ENCODE peak calls at places on chromosomes 3 and 15, in five cellular contexts. One of them, this sample, is unnamed.

GRCh38 chr15:45179221-45179985 is 8.4 kb downstream of the SHF start:
- DNase-seq in IMR-90: no peak
- DNase-seq in H9: peak
- DNase-seq in trophoblast cell: peak
- DNase-seq in neuronal stem cell: no peak
- DNase-seq in this sample: no peak

GRCh38 chr15:70627734-70628541 is 135.4 kb downstream of the UACA start:
- DNase-seq in H9: no peak
- DNase-seq in trophoblast cell: no peak
- DNase-seq in neuronal stem cell: no peak
- DNase-seq in IMR-90: no peak
- DNase-seq in this sample: no peak

GRCh38 chr3:29186982-29187718 is 93.7 kb upstream of the RBMS3 start:
- DNase-seq in H9: no peak
- DNase-seq in IMR-90: peak
- DNase-seq in trophoblast cell: no peak
- DNase-seq in neuronal stem cell: no peak
- DNase-seq in this sample: peak

GRCh38 chr3:60954049-60954448 is 297.2 kb downstream of the FHIT start:
- DNase-seq in neuronal stem cell: no peak
- DNase-seq in H9: no peak
- DNase-seq in trophoblast cell: no peak
- DNase-seq in IMR-90: no peak
- DNase-seq in this sample: peak

GRCh38 chr3:36790765-36791164 is 26.4 kb upstream of the DCLK3 start:
- DNase-seq in trophoblast cell: no peak
- DNase-seq in H9: no peak
- DNase-seq in IMR-90: no peak
- DNase-seq in neuronal stem cell: no peak
- DNase-seq in this sample: no peak

GRCh38 chr15:78421241-78421994 is 16.6 kb upstream of the IREB2 start:
- DNase-seq in trophoblast cell: no peak
- DNase-seq in neuronal stem cell: no peak
- DNase-seq in IMR-90: no peak
- DNase-seq in H9: no peak
- DNase-seq in this sample: no peak

GRCh38 chr15:100235030-100235617 is 106.7 kb downstream of the ADAMTS17 start:
- DNase-seq in H9: no peak
- DNase-seq in IMR-90: no peak
- DNase-seq in neuronal stem cell: no peak
- DNase-seq in trophoblast cell: no peak
- DNase-seq in this sample: no peak

GRCh38 chr3:30342319-30343060 is 263.9 kb upstream of the TGFBR2 start:
- DNase-seq in IMR-90: peak
- DNase-seq in trophoblast cell: peak
- DNase-seq in neuronal stem cell: no peak
- DNase-seq in H9: no peak
- DNase-seq in this sample: peak

GRCh38 chr3:108125550-108126071 is 34.8 kb upstream of the CD47 start:
- DNase-seq in neuronal stem cell: no peak
- DNase-seq in IMR-90: no peak
- DNase-seq in H9: no peak
- DNase-seq in trophoblast cell: no peak
- DNase-seq in this sample: no peak

GRCh38 chr3:104596551-104596950 is 770.2 kb upstream of the ALCAM start:
- DNase-seq in neuronal stem cell: peak
- DNase-seq in IMR-90: peak
- DNase-seq in H9: peak
- DNase-seq in trophoblast cell: peak
- DNase-seq in this sample: peak

GRCh38 chr3:9398715-9399708 is 1.6 kb downstream of the SETD5 start:
- DNase-seq in H9: peak
- DNase-seq in neuronal stem cell: no peak
- DNase-seq in trophoblast cell: peak
- DNase-seq in IMR-90: peak
- DNase-seq in this sample: peak

GRCh38 chr3:105847452-105847851 is 21.4 kb downstream of the CBLB start:
- DNase-seq in trophoblast cell: no peak
- DNase-seq in H9: no peak
- DNase-seq in IMR-90: no peak
- DNase-seq in neuronal stem cell: no peak
- DNase-seq in this sample: no peak

GRCh38 chr3:170044795-170045244 is 7.0 kb downstream of the GPR160 start:
- DNase-seq in neuronal stem cell: no peak
- DNase-seq in H9: no peak
- DNase-seq in trophoblast cell: no peak
- DNase-seq in IMR-90: no peak
- DNase-seq in this sample: no peak

GRCh38 chr3:195757827-195758226 is 37.0 kb downstream of the MUC20 start:
- DNase-seq in neuronal stem cell: no peak
- DNase-seq in H9: no peak
- DNase-seq in IMR-90: no peak
- DNase-seq in trophoblast cell: no peak
- DNase-seq in this sample: no peak

GRCh38 chr3:152120606-152121291 is 148.0 kb upstream of the MBNL1 start:
- DNase-seq in H9: no peak
- DNase-seq in neuronal stem cell: no peak
- DNase-seq in trophoblast cell: no peak
- DNase-seq in IMR-90: no peak
- DNase-seq in this sample: no peak

GRCh38 chr3:10006762-10007090 is 19.5 kb upstream of the FANCD2 start:
- DNase-seq in IMR-90: no peak
- DNase-seq in neuronal stem cell: no peak
- DNase-seq in trophoblast cell: no peak
- DNase-seq in H9: no peak
- DNase-seq in this sample: no peak

GRCh38 chr3:181703701-181704420 is 7.9 kb upstream of the SOX2 start:
- DNase-seq in trophoblast cell: no peak
- DNase-seq in H9: peak
- DNase-seq in IMR-90: no peak
- DNase-seq in neuronal stem cell: no peak
- DNase-seq in this sample: no peak

GRCh38 chr15:88894819-88895767 is at the start of gene HAPLN3:
- DNase-seq in H9: peak
- DNase-seq in trophoblast cell: peak
- DNase-seq in neuronal stem cell: no peak
- DNase-seq in IMR-90: peak
- DNase-seq in this sample: peak

GRCh38 chr3:18758047-18758704 is 333.0 kb upstream of the SATB1 start:
- DNase-seq in H9: peak
- DNase-seq in trophoblast cell: peak
- DNase-seq in IMR-90: no peak
- DNase-seq in neuronal stem cell: peak
- DNase-seq in this sample: peak

GRCh38 chr3:5298453-5298852 is 110.9 kb downstream of the EDEM1 start:
- DNase-seq in neuronal stem cell: no peak
- DNase-seq in IMR-90: no peak
- DNase-seq in trophoblast cell: no peak
- DNase-seq in H9: no peak
- DNase-seq in this sample: no peak

GRCh38 chr3:36817806-36818205 is 53.5 kb upstream of the DCLK3 start:
- DNase-seq in neuronal stem cell: no peak
- DNase-seq in trophoblast cell: no peak
- DNase-seq in IMR-90: no peak
- DNase-seq in H9: no peak
- DNase-seq in this sample: no peak

GRCh38 chr15:47505712-47506542 is 211.4 kb upstream of the SEMA6D start:
- DNase-seq in H9: no peak
- DNase-seq in trophoblast cell: no peak
- DNase-seq in neuronal stem cell: no peak
- DNase-seq in IMR-90: peak
- DNase-seq in this sample: no peak

GRCh38 chr3:110925804-110926203 is 145.8 kb upstream of the NECTIN3 start:
- DNase-seq in neuronal stem cell: no peak
- DNase-seq in trophoblast cell: no peak
- DNase-seq in H9: no peak
- DNase-seq in IMR-90: no peak
- DNase-seq in this sample: no peak

GRCh38 chr3:157066335-157067071 is 93.4 kb downstream of the CCNL1 start:
- DNase-seq in IMR-90: peak
- DNase-seq in neuronal stem cell: no peak
- DNase-seq in trophoblast cell: no peak
- DNase-seq in H9: no peak
- DNase-seq in this sample: no peak

GRCh38 chr15:66939016-66939415 is 126.4 kb upstream of the SMAD3 start:
- DNase-seq in neuronal stem cell: no peak
- DNase-seq in IMR-90: no peak
- DNase-seq in H9: no peak
- DNase-seq in trophoblast cell: no peak
- DNase-seq in this sample: no peak

GRCh38 chr3:80283783-80284182 is 516.0 kb upstream of the ROBO1 start:
- DNase-seq in trophoblast cell: no peak
- DNase-seq in IMR-90: no peak
- DNase-seq in H9: no peak
- DNase-seq in neuronal stem cell: no peak
- DNase-seq in this sample: no peak

GRCh38 chr3:4584537-4585249 is 91.5 kb downstream of the ITPR1 start:
- DNase-seq in neuronal stem cell: no peak
- DNase-seq in trophoblast cell: no peak
- DNase-seq in IMR-90: peak
- DNase-seq in H9: no peak
- DNase-seq in this sample: peak

GRCh38 chr15:83283813-83284562 is 476 bp downstream of the BNC1 start:
- DNase-seq in IMR-90: no peak
- DNase-seq in trophoblast cell: no peak
- DNase-seq in H9: peak
- DNase-seq in neuronal stem cell: no peak
- DNase-seq in this sample: peak

GRCh38 chr3:172685331-172686214 is 25.3 kb downstream of the NCEH1 start:
- DNase-seq in H9: no peak
- DNase-seq in IMR-90: peak
- DNase-seq in trophoblast cell: no peak
- DNase-seq in neuronal stem cell: no peak
- DNase-seq in this sample: peak

DNA sequence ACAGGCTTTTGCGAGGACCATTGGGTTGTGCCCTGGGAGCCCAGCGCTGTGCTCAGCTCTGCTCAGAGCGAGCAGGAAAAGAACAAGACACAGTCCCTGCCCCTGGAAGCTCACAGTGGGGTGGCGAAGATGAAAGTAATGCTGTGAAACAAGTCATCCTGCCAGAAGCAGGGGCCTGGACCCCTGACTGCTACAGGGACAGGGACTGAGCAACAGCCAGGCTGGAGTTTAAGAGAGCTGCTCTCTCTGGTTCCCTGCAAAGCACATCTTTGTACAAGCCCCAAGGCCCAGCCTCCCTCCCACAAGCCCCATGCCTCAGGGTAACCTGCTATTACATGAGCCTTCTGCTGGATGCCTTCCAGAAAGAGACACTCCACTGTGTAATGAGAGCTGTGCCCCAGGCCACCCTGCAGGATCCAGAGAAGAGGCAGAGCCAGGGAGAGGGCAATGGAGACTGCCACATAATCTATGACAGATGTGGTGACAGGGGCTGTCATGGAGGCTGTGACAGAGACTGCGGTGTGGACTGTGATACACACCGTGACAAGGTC is 7.1 kb upstream of the HCN4 start:
- DNase-seq in H9: no peak
- DNase-seq in neuronal stem cell: no peak
- DNase-seq in trophoblast cell: no peak
- DNase-seq in IMR-90: no peak
- DNase-seq in this sample: no peak
- H4K91ac ChIP-seq in H9: no peak
- H4K91ac ChIP-seq in neuronal stem cell: no peak
- H4K91ac ChIP-seq in trophoblast cell: peak
- H4K91ac ChIP-seq in IMR-90: no peak
- H4K91ac ChIP-seq in this sample: no peak

GRCh38 chr3:65938147-65938546 is 100.6 kb downstream of the MAGI1 start:
- DNase-seq in IMR-90: no peak
- DNase-seq in H9: no peak
- DNase-seq in trophoblast cell: no peak
- DNase-seq in neuronal stem cell: no peak
- DNase-seq in this sample: no peak

GRCh38 chr3:65939184-65939583 is 99.5 kb downstream of the MAGI1 start:
- DNase-seq in IMR-90: no peak
- DNase-seq in neuronal stem cell: no peak
- DNase-seq in H9: no peak
- DNase-seq in trophoblast cell: no peak
- DNase-seq in this sample: no peak

GRCh38 chr3:65938676-65939075 is 100.0 kb downstream of the MAGI1 start:
- DNase-seq in IMR-90: no peak
- DNase-seq in neuronal stem cell: no peak
- DNase-seq in trophoblast cell: no peak
- DNase-seq in H9: no peak
- DNase-seq in this sample: no peak

GRCh38 chr3:65936908-65937638 is 101.6 kb downstream of the MAGI1 start:
- DNase-seq in trophoblast cell: no peak
- DNase-seq in neuronal stem cell: peak
- DNase-seq in H9: no peak
- DNase-seq in IMR-90: no peak
- DNase-seq in this sample: no peak

GRCh38 chr3:65935724-65936123 is 103.0 kb downstream of the MAGI1 start:
- DNase-seq in IMR-90: no peak
- DNase-seq in H9: no peak
- DNase-seq in trophoblast cell: no peak
- DNase-seq in neuronal stem cell: no peak
- DNase-seq in this sample: no peak
- H3K4ac ChIP-seq in IMR-90: no peak
- H3K4ac ChIP-seq in H9: no peak
- H3K4ac ChIP-seq in trophoblast cell: no peak
- H3K4ac ChIP-seq in neuronal stem cell: no peak
- H3K4ac ChIP-seq in this sample: no peak

DNA sequence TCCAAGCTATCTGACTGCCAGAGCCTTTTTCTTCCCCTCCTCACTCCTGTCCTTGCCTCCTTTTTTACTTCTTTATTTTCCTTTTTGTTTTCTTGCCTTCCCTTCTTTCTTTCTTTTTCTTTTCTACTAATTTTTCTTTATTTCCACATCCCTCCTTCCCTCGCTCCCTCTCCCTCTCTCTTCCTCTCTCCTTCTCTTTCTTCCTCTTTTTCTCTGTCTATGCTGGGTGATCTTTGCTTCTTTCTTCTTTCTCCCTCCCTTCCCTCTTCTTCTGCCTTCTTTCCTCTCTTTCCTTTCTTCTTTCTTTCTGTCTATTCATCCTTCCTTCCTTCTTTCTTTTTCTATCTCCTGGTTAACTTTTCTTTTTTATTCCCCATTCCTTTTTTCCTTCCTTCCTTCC is 564.8 kb downstream of the NSUN3 start:
- DNase-seq in H9: no peak
- DNase-seq in trophoblast cell: no peak
- DNase-seq in IMR-90: no peak
- DNase-seq in neuronal stem cell: no peak
- DNase-seq in this sample: no peak
- H2AFZ ChIP-seq in H9: no peak
- H2AFZ ChIP-seq in trophoblast cell: no peak
- H2AFZ ChIP-seq in IMR-90: no peak
- H2AFZ ChIP-seq in neuronal stem cell: no peak
- H2AFZ ChIP-seq in this sample: no peak

DNA sequence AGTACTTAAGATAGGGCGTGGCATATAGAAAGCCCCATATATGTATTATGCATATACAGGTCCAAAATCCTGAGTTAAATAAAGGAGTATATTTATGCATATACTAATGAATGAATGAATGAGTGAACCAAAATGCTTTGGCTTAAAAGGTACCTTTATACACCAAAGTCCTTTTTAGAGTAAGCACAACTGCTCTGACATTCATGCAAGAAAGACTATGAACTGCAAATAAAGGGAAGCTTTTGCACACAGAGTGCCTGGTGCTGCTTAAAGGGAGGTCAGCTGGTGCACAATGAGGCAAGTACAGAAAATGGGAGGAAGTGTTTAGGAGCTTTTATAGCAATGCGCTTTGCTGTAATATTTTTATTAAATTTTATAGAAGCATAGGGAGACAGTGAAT is 214.0 kb downstream of the KLF13 start:
- DNase-seq in trophoblast cell: no peak
- DNase-seq in H9: no peak
- DNase-seq in IMR-90: no peak
- DNase-seq in neuronal stem cell: no peak
- DNase-seq in this sample: no peak
- H4K91ac ChIP-seq in trophoblast cell: no peak
- H4K91ac ChIP-seq in H9: no peak
- H4K91ac ChIP-seq in IMR-90: no peak
- H4K91ac ChIP-seq in neuronal stem cell: no peak
- H4K91ac ChIP-seq in this sample: no peak